ENCODE peak calls at places on chromosomes 2 and 18, in ten cellular contexts. Y, E, J, K, W, T, S, H, I and U are unnamed samples.

GRCh38 chr2:158968396-158969161 is at the start of gene TANC1:
- DNase-seq in Y (peak; percentile 93), E (peak; percentile 92), J (peak; percentile 88), K (peak; percentile 32), W (peak; percentile 93), T (peak; percentile 94), S (peak; percentile 96), H (no peak), I (peak; percentile 86), U (peak; percentile 36)

GRCh38 chr2:71895320-71896161 is 252.1 kb downstream of the CYP26B1 start:
- DNase-seq in Y (no peak), E (no peak), J (no peak), K (no peak), W (no peak), T (no peak), S (no peak), H (no peak), I (peak; percentile 12), U (no peak)

GRCh38 chr2:95149397-95149984 is 10.2 kb downstream of the ZNF514 start:
- DNase-seq in Y (no peak), E (no peak), J (no peak), K (no peak), W (no peak), T (no peak), S (no peak), H (no peak), I (no peak), U (no peak)

GRCh38 chr2:167988296-167988695 is 259.1 kb downstream of the STK39 start:
- DNase-seq in Y (no peak), E (no peak), J (no peak), K (no peak), W (no peak), T (no peak), S (no peak), H (no peak), I (no peak), U (no peak)

GRCh38 chr18:3245853-3246635 is 1.6 kb upstream of the MYL12A start:
- DNase-seq in Y (peak; percentile 95), E (peak; percentile 96), J (peak; percentile 89), K (no peak), W (peak; percentile 89), T (peak; percentile 80), S (peak; percentile 93), H (peak; percentile 44), I (peak; percentile 76), U (peak; percentile 69)

GRCh38 chr2:191105082-191105481 is 45.7 kb downstream of the STAT4 start:
- DNase-seq in Y (no peak), E (no peak), J (no peak), K (no peak), W (no peak), T (no peak), S (no peak), H (no peak), I (no peak), U (no peak)

GRCh38 chr18:79317718-79318117 is 78.0 kb upstream of the NFATC1 start:
- DNase-seq in Y (no peak), E (peak; percentile 2), J (no peak), K (no peak), W (no peak), T (no peak), S (no peak), H (no peak), I (no peak), U (no peak)

GRCh38 chr2:67641709-67642397 is 244.7 kb downstream of the ETAA1 start:
- DNase-seq in Y (no peak), E (no peak), J (no peak), K (no peak), W (no peak), T (no peak), S (no peak), H (no peak), I (no peak), U (no peak)

GRCh38 chr2:89763254-89763580 is 1071.7 kb downstream of the RPIA start:
- DNase-seq in Y (peak; percentile 45), E (no peak), J (no peak), K (no peak), W (no peak), T (no peak), S (no peak), H (no peak), I (peak; percentile 8), U (no peak)

GRCh38 chr2:224143521-224143920 is 104.4 kb upstream of the SERPINE2 start:
- DNase-seq in Y (no peak), E (no peak), J (no peak), K (no peak), W (no peak), T (no peak), S (no peak), H (no peak), I (no peak), U (no peak)

GRCh38 chr18:10234912-10235439 is 219.5 kb upstream of the APCDD1 start:
- DNase-seq in Y (no peak), E (no peak), J (no peak), K (no peak), W (no peak), T (no peak), S (peak; percentile 35), H (no peak), I (no peak), U (no peak)

GRCh38 chr2:217623513-217623912 is 379.3 kb downstream of the TNS1 start:
- DNase-seq in Y (no peak), E (no peak), J (no peak), K (no peak), W (no peak), T (no peak), S (no peak), H (no peak), I (no peak), U (no peak)

GRCh38 chr2:207558106-207558505 is 28.3 kb downstream of the CREB1 start:
- DNase-seq in Y (no peak), E (no peak), J (no peak), K (no peak), W (no peak), T (no peak), S (no peak), H (no peak), I (no peak), U (no peak)

GRCh38 chr2:131058905-131059304 is 34.4 kb downstream of the FAM168B start:
- DNase-seq in Y (no peak), E (no peak), J (no peak), K (no peak), W (peak; percentile 93), T (peak; percentile 79), S (no peak), H (no peak), I (no peak), U (no peak)

GRCh38 chr18:52481116-52481515 is 141.1 kb downstream of the DCC start:
- DNase-seq in Y (no peak), E (no peak), J (no peak), K (no peak), W (no peak), T (no peak), S (no peak), H (no peak), I (no peak), U (no peak)

GRCh38 chr2:103773884-103774283 is 1012.1 kb downstream of the TMEM182 start:
- DNase-seq in Y (no peak), E (peak; percentile 57), J (no peak), K (no peak), W (no peak), T (no peak), S (no peak), H (no peak), I (no peak), U (no peak)

GRCh38 chr18:70931942-70932814 is 643.3 kb downstream of the SOCS6 start:
- DNase-seq in Y (no peak), E (peak; percentile 11), J (peak; percentile 50), K (no peak), W (peak; percentile 28), T (no peak), S (peak; percentile 48), H (no peak), I (peak; percentile 10), U (no peak)

GRCh38 chr2:133602538-133602937 is 34.3 kb upstream of the NCKAP5 start:
- DNase-seq in Y (no peak), E (no peak), J (no peak), K (no peak), W (no peak), T (no peak), S (no peak), H (no peak), I (no peak), U (no peak)

GRCh38 chr2:203786912-203787311 is 80.5 kb downstream of the CD28 start:
- DNase-seq in Y (no peak), E (no peak), J (no peak), K (no peak), W (peak; percentile 43), T (no peak), S (no peak), H (no peak), I (no peak), U (no peak)

GRCh38 chr18:76999077-76999476 is 133.5 kb downstream of the MBP start:
- DNase-seq in Y (no peak), E (no peak), J (no peak), K (no peak), W (no peak), T (no peak), S (no peak), H (no peak), I (no peak), U (no peak)

GRCh38 chr18:33115917-33116316 is 324.6 kb downstream of the CCDC178 start:
- DNase-seq in Y (no peak), E (peak; percentile 3), J (no peak), K (no peak), W (no peak), T (no peak), S (no peak), H (no peak), I (no peak), U (no peak)

GRCh38 chr2:134218928-134219707 is 34.8 kb upstream of the MGAT5 start:
- DNase-seq in Y (no peak), E (peak; percentile 88), J (peak; percentile 47), K (no peak), W (no peak), T (peak; percentile 21), S (no peak), H (no peak), I (no peak), U (no peak)

GRCh38 chr18:12608292-12608691 is 49.6 kb downstream of the SPIRE1 start:
- DNase-seq in Y (no peak), E (no peak), J (no peak), K (no peak), W (no peak), T (no peak), S (no peak), H (no peak), I (no peak), U (no peak)

GRCh38 chr2:133270550-133270949 is 297.7 kb downstream of the NCKAP5 start:
- DNase-seq in Y (no peak), E (no peak), J (no peak), K (no peak), W (no peak), T (no peak), S (no peak), H (no peak), I (no peak), U (no peak)

GRCh38 chr2:218026244-218026643 is 23.4 kb upstream of the TNS1 start:
- DNase-seq in Y (no peak), E (no peak), J (no peak), K (no peak), W (no peak), T (no peak), S (no peak), H (no peak), I (no peak), U (no peak)

GRCh38 chr2:10931710-10932255 is 20.0 kb downstream of the KCNF1 start:
- DNase-seq in Y (peak; percentile 94), E (no peak), J (no peak), K (no peak), W (no peak), T (peak; percentile 46), S (no peak), H (no peak), I (no peak), U (no peak)